ENCODE peak calls at places on chromosomes 12 and 14, in four cellular contexts. T, U, X and B are unnamed samples.

GRCh38 chr14:101600891-101601602 is 39.8 kb downstream of the DIO3 start:
- DNase-seq in T (no peak), U (no peak), X (peak; percentile 36), B (peak; percentile 8)

GRCh38 chr14:61106627-61107147 is 125.6 kb downstream of the SLC38A6 start:
- DNase-seq in U (no peak), T (no peak), X (no peak), B (no peak)

GRCh38 chr12:64039285-64039871 is 182.7 kb downstream of the KICS2 start:
- DNase-seq in T (no peak), X (no peak), U (peak; percentile 67), B (no peak)

GRCh38 chr14:70907996-70908917 is 998 bp downstream of the PCNX1 start:
- DNase-seq in X (peak; percentile 69), T (peak; percentile 62), U (peak; percentile 64), B (peak; percentile 71)

GRCh38 chr14:80805136-80805535 is 136.4 kb downstream of the CEP128 start:
- DNase-seq in X (no peak), U (peak; percentile 86), T (no peak), B (no peak)

GRCh38 chr14:24181251-24182077 is 7.2 kb downstream of the IPO4 start:
- DNase-seq in X (no peak), U (no peak), T (no peak), B (no peak)

GRCh38 chr14:69959136-69959535 is 79.9 kb downstream of the SMOC1 start:
- DNase-seq in X (no peak), U (no peak), T (no peak), B (no peak)

GRCh38 chr12:88057994-88058718 is 29.0 kb upstream of the C12orf50 start:
- DNase-seq in T (peak; percentile 32), U (no peak), X (peak; percentile 65), B (no peak)

GRCh38 chr14:91624757-91625156 is 107.1 kb downstream of the CATSPERB start:
- DNase-seq in T (no peak), X (no peak), U (no peak), B (no peak)

GRCh38 chr12:119931402-119931801 is 54.3 kb upstream of the CIT start:
- DNase-seq in U (no peak), T (no peak), X (no peak), B (no peak)

GRCh38 chr12:95532851-95533250 is 18.4 kb downstream of the USP44 start:
- DNase-seq in X (no peak), T (no peak), U (peak; percentile 27), B (no peak)

GRCh38 chr14:100712490-100712889 is 14.2 kb upstream of the DLK1 start:
- DNase-seq in U (no peak), X (no peak), T (no peak), B (no peak)

GRCh38 chr12:75606146-75606545 is 94.7 kb upstream of the KRR1 start:
- DNase-seq in X (no peak), T (no peak), U (peak; percentile 34), B (no peak)

GRCh38 chr12:74489543-74489942 is 48.1 kb upstream of the ATXN7L3B start:
- DNase-seq in X (no peak), T (no peak), U (no peak), B (no peak)

GRCh38 chr14:20630340-20631022 is 11.0 kb downstream of the OR6S1 start:
- DNase-seq in T (no peak), U (peak; percentile 28), X (no peak), B (no peak)

GRCh38 chr12:82144505-82144904 is 213.7 kb downstream of the CCDC59 start:
- DNase-seq in T (no peak), U (no peak), X (no peak), B (no peak)

GRCh38 chr14:51682411-51682810 is 30.7 kb downstream of the FRMD6 start:
- DNase-seq in X (no peak), T (no peak), U (peak; percentile 58), B (no peak)

GRCh38 chr12:32502693-32503510 is 103.5 kb downstream of the FGD4 start:
- DNase-seq in U (peak; percentile 95), T (no peak), X (no peak), B (peak; percentile 65)

GRCh38 chr14:81480741-81481140 is 52.9 kb downstream of the SEL1L start:
- DNase-seq in X (no peak), U (no peak), T (no peak), B (no peak)

GRCh38 chr12:27800819-27801218 is 20.8 kb upstream of the MANSC4 start:
- DNase-seq in T (no peak), U (no peak), X (no peak), B (no peak)

GRCh38 chr12:27801630-27802029 is 21.6 kb upstream of the MANSC4 start:
- DNase-seq in X (no peak), U (no peak), T (no peak), B (no peak)

GRCh38 chr12:27794818-27795584 is 15.0 kb upstream of the MANSC4 start:
- DNase-seq in U (no peak), X (no peak), T (no peak), B (no peak)

GRCh38 chr12:27797301-27798025 is 17.4 kb upstream of the MANSC4 start:
- DNase-seq in T (no peak), X (no peak), U (no peak), B (peak; percentile 56)

DNA sequence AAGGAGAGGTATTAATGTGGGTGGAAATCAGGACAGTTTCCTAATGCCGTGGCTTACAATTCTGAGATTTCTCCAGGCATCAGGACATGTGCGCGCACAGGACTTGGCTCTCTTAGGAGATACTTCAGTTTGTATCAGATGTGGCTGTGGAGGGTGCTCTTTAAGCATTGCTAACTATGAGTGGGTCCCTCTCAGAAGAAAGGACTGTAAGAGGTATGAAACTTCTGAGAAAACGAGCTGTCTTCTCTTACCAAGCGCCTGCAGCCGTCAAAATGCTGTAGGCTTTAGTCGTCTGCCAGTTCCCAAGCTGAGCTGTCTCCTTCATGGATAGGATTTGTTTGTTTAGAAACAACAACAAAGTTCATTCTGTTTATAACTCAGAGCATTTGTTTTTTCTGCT is 16.1 kb upstream of the MANSC4 start:
- DNase-seq in U (no peak), T (no peak), X (no peak), B (no peak)
- H3K27ac ChIP-seq in U (no peak overlapping the region), T (no peak overlapping the region), X (no peak overlapping the region), B (peak overlapping the region; percentile 70)

DNA sequence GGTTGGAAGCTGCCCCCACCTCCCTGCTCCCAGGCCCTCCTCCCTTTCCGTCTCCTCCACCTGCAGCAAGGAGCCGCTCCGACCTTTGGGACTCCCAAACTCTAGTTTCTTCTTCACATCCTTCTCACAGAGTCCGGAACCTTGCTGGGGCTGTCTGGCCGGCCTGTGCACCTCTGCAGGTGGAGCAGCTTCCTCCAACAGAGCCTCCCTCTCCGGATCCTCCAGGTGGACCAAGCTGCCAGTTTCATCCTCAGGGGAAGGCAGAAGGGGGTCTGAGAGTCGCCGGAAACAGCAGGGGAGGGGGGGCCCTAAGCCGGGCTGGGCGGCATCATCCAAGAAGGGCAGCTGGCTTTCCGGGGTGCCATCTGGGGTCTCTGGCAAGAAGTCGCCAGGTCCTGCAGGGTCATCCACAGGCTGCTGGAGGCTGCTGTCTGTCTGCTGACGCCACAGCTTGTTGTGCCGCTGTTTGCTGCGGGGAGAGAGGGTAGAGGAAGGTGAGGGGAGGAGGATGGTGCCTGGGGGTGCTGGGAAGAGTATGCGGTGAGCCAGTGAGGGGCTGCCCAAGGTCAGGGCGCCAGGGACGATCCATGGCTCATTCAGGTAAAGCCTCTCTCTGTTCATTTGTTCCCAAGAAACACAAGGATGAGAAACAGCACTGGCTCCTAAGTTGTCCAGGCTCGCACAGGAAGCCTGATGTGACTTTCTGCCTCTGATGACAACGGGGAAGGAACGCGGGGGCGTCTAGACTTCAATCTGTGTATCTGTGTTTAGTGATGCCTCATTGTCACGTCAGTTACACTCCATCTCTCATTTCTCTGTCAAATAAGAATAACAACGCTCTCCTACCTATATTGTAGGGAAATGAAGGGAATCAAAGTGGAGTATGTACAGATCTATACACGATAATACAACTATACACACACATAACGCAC is 61.3 kb upstream of the CORO1C start:
- DNase-seq in X (no peak), T (no peak), U (no peak), B (no peak)
- H3K27ac ChIP-seq in X (peak overlapping the region; percentile 77), T (peak overlapping the region; percentile 82), U (no peak overlapping the region), B (no peak overlapping the region)

GRCh38 chr14:68193970-68194634 is 374.5 kb downstream of the RAD51B start:
- DNase-seq in T (no peak), X (no peak), U (peak; percentile 42), B (no peak)

GRCh38 chr14:68190032-68190431 is 370.5 kb downstream of the RAD51B start:
- DNase-seq in U (no peak), T (no peak), X (no peak), B (no peak)

GRCh38 chr14:68195126-68195525 is 375.5 kb downstream of the RAD51B start:
- DNase-seq in T (no peak), U (no peak), X (no peak), B (no peak)

GRCh38 chr14:68192935-68193334 is 373.4 kb downstream of the RAD51B start:
- DNase-seq in T (no peak), X (no peak), U (no peak), B (no peak)

DNA sequence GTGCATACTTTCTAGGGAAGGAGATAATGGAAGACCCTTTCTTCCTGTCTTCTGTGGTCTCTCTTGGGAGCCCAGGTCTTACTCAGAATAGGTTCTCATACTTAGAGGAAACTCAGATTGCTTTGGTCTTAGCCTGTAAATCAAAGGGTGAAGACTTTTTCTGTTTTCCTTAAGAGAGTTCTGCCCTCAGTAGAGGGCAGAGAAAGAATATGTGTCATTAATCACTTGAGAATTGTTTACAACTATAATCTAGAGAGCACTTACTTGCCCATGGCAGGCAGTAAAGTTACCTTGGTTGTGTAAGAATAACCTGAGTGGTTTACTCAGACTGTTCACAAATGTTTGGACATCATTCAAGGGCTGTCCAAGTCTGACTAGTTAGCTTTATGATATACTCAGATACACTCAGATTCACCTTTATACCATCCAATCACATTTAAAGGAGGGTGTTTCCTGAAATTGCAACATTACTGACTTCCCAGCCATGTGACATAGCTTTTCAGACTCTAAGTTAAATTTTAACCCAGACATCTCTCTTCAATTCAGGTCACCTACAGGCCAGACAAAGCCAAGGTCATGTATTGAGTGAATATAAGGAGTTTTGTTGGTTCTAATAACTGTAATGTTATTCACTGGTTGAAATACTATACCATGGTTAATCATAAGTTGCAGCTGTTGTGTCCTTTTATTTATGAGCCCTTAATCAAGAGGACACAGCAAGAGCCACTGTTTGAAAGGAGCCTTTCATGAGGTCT is 372.2 kb downstream of the RAD51B start:
- DNase-seq in U (peak; percentile 40), T (no peak), X (no peak), B (no peak)
- H3K27ac ChIP-seq in U (no peak overlapping the region), T (no peak overlapping the region), X (no peak overlapping the region), B (no peak overlapping the region)

GRCh38 chr14:55206175-55206574 is 14.8 kb upstream of the DLGAP5 start:
- DNase-seq in U (no peak), X (no peak), T (no peak), B (no peak)

GRCh38 chr14:55212611-55213010 is 21.2 kb upstream of the DLGAP5 start:
- DNase-seq in X (no peak), T (no peak), U (no peak), B (no peak)

GRCh38 chr14:55207832-55208231 is 16.4 kb upstream of the DLGAP5 start:
- DNase-seq in X (no peak), U (no peak), T (no peak), B (no peak)
- H3K27ac ChIP-seq in X (no peak overlapping the region), U (no peak overlapping the region), T (no peak overlapping the region), B (no peak overlapping the region)

DNA sequence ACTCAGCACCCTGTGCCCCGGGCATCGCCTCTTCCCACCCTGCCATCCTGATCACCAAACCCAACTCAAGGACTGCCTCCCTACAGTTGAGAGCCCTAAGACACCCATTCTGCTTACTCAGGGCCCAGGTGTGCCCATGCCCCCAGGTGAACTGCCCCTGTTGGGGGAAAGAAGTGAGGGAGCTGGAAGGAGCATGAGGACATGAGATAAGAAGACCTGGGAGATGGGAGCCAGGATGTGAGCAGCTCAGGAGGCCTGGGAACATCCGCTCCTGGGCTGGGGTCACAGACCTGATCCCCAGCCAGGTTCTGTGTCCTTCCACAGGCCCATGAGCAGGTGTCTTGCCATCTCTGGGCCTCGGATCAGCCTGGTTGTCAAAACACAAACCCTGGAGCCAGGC is 6.6 kb downstream of the RAPGEF3 start:
- DNase-seq in U (no peak), T (no peak), X (no peak), B (no peak)
- H3K27ac ChIP-seq in U (peak overlapping the region; percentile 23), T (peak overlapping the region; percentile 91), X (peak overlapping the region; percentile 81), B (no peak overlapping the region)